ENCODE peak calls at places on chromosomes 2 and 18, in six cellular contexts. L is endodermal cell; A is uterus; S is stomach; N is CD8-positive, alpha-beta memory T cell; E is CD8-positive, alpha-beta T cell. T is an unnamed sample.

GRCh38 chr18:49238433-49239042 is 221.9 kb downstream of the DYM start:
- DNase-seq in L (peak; percentile 60), A (no peak), S (no peak), N (no peak), E (no peak), T (no peak)

GRCh38 chr2:104766683-104767082 is 87.2 kb upstream of the POU3F3 start:
- DNase-seq in L (peak; percentile 65), A (no peak), S (no peak), N (no peak), E (no peak), T (no peak)

GRCh38 chr2:144510206-144510991 is 9.5 kb downstream of the ZEB2 start:
- DNase-seq in L (peak; percentile 83), A (no peak), S (no peak), N (peak; percentile 50), E (peak; percentile 30), T (peak; percentile 24)

GRCh38 chr2:146677280-146677679 is 1167.5 kb upstream of the ACVR2A start:
- DNase-seq in L (peak; percentile 58), A (no peak), S (no peak), N (no peak), E (no peak), T (no peak)

GRCh38 chr2:217085543-217085942 is 225.7 kb upstream of the TNP1 start:
- DNase-seq in L (peak; percentile 29), A (no peak), S (no peak), N (no peak), E (no peak), T (no peak)

GRCh38 chr2:201680743-201681142 is 17.7 kb downstream of the MPP4 start:
- DNase-seq in L (peak; percentile 90), A (no peak), S (no peak), N (no peak), E (no peak), T (no peak)

GRCh38 chr18:48122376-48122775 is 191.9 kb upstream of the SMAD2 start:
- DNase-seq in L (no peak), A (no peak), S (no peak), N (no peak), E (no peak), T (no peak)

GRCh38 chr18:5197032-5197434 is at the start of gene AKAIN1:
- DNase-seq in L (peak; percentile 89), A (no peak), S (no peak), N (no peak), E (no peak), T (no peak)

GRCh38 chr2:120741514-120742448 is 6.1 kb downstream of the GLI2 start:
- DNase-seq in L (peak; percentile 82), A (no peak), S (peak; percentile 46), N (no peak), E (no peak), T (no peak)

GRCh38 chr18:2572144-2572682 is 856 bp downstream of the NDC80 start:
- DNase-seq in L (no peak), A (no peak), S (no peak), N (no peak), E (no peak), T (no peak)

GRCh38 chr2:23602113-23602512 is 217.1 kb downstream of the KLHL29 start:
- DNase-seq in L (no peak), A (peak; percentile 89), S (no peak), N (no peak), E (no peak), T (no peak)

GRCh38 chr2:198374375-198375072 is 570.1 kb downstream of the PLCL1 start:
- DNase-seq in L (peak; percentile 83), A (no peak), S (no peak), N (no peak), E (no peak), T (no peak)

GRCh38 chr2:30219886-30220478 is 11.4 kb upstream of the LBH start:
- DNase-seq in L (no peak), A (no peak), S (peak; percentile 15), N (no peak), E (no peak), T (no peak)

GRCh38 chr18:31512203-31512764 is 14.3 kb downstream of the DSG2 start:
- DNase-seq in L (no peak), A (no peak), S (peak; percentile 32), N (no peak), E (no peak), T (no peak)

GRCh38 chr2:98461650-98462049 is 17.0 kb downstream of the INPP4A start:
- DNase-seq in L (peak; percentile 27), A (no peak), S (no peak), N (no peak), E (peak; percentile 10), T (no peak)

GRCh38 chr2:154264024-154264423 is 392.3 kb downstream of the GALNT13 start:
- DNase-seq in L (no peak), A (no peak), S (no peak), N (no peak), E (no peak), T (no peak)

GRCh38 chr2:240300261-240300821 is 135.1 kb upstream of the GPC1 start:
- DNase-seq in L (peak; percentile 52), A (no peak), S (peak; percentile 17), N (no peak), E (no peak), T (no peak)

GRCh38 chr18:40485318-40485717 is 1469.7 kb upstream of the PIK3C3 start:
- DNase-seq in L (no peak), A (no peak), S (no peak), N (no peak), E (no peak), T (no peak)

GRCh38 chr2:121075006-121075545 is 209.9 kb downstream of the TFCP2L1 start:
- DNase-seq in L (peak; percentile 98), A (peak; percentile 77), S (peak; percentile 54), N (no peak), E (no peak), T (no peak)

GRCh38 chr18:55387139-55387984 is 200.6 kb downstream of the TCF4 start:
- DNase-seq in L (no peak), A (peak; percentile 43), S (no peak), N (no peak), E (no peak), T (no peak)

DNA sequence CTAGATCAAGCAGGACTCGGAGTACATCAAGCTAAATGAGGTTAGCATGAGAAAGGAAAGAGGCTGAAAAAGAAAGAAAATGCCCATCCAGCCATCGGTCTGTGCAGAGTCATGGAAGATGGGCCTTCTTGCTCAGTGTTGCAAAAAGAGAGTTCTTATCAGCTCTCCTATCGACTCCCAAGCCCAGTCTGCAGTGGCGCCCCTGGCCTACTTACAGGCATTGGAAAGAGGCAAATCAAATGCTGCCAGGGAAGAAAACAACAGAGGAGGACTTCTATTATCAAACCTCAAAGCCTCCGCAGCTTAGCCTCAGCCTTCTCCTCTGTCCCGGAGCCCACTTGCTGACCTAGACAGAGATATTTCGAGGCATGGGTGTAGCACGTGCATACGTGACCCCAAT is 66.0 kb downstream of the CDH2 start:
- DNase-seq in L (no peak), A (no peak), S (no peak), N (no peak), E (no peak), T (no peak)
- H3K27ac ChIP-seq in L (peak overlapping the region; percentile 27), A (no peak overlapping the region), S (no peak overlapping the region), N (no peak overlapping the region), E (no peak overlapping the region), T (peak overlapping the region; percentile 14)

DNA sequence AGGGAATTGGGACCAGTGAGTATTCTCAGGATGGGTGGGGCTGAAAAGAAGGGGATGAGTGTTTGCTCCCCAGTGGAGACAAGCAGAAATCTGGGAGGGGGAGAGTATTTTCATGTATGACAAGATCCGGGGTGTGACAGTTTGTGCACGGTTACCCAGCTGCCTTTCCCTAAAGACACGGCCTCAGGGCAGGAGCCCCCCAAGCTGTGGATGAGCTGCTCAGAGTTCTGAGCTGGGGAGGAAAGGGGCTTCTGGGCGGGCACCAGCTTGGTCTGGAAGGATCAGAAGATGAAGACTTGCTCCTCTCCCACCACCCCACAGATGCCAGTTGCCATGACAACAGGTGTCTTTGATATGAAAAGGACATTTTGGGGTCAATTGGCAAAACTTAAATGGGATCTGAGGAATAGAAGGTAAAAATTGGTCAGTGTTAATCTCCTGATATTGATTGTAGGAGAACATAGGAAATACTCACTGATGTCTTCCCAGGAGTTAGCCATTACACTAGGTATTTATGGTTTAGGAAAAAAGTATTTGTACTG is 29.2 kb downstream of the ZCCHC2 start:
- DNase-seq in L (no peak), A (no peak), S (no peak), N (no peak), E (no peak), T (no peak)
- H3K27ac ChIP-seq in L (no peak overlapping the region), A (no peak overlapping the region), S (no peak overlapping the region), N (no peak overlapping the region), E (no peak overlapping the region), T (no peak overlapping the region)

DNA sequence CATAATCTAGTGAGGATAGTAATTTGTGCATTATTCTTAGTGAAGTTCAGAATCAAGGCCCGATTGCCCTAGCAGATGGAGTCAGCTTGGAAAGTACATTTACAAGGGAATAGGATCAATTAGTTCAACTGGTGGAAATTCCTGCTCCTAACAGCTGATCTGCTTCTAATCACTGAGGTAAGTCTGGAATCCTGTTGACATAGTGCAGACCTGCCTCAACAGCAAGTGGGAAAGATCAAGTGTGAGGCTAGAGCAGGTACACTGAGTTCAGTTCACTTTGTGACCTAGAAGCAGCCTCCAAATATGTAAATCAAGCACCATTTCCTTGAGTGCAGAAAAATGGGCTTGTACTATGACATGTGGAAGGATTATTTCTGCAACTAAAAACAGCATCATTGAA is 111.2 kb upstream of the NOSTRIN start:
- DNase-seq in L (no peak), A (no peak), S (peak; percentile 30), N (no peak), E (no peak), T (no peak)
- H3K27ac ChIP-seq in L (no peak overlapping the region), A (no peak overlapping the region), S (no peak overlapping the region), N (no peak overlapping the region), E (no peak overlapping the region), T (no peak overlapping the region)

GRCh38 chr2:28664120-28664842 is 87.3 kb upstream of the PPP1CB start:
- DNase-seq in L (no peak), A (peak; percentile 85), S (peak; percentile 64), N (no peak), E (no peak), T (no peak)
- H3K27ac ChIP-seq in L (peak overlapping the region; percentile 12), A (peak overlapping the region; percentile 89), S (peak overlapping the region; percentile 66), N (no peak overlapping the region), E (no peak overlapping the region), T (no peak overlapping the region)

GRCh38 chr2:222424729-222425671 is 657 bp downstream of the SGPP2 start:
- DNase-seq in L (peak; percentile 69), A (no peak), S (peak; percentile 46), N (peak; percentile 4), E (no peak), T (no peak)

GRCh38 chr2:222424281-222424728 is at the start of gene SGPP2:
- DNase-seq in L (peak; percentile 73), A (no peak), S (peak; percentile 73), N (no peak), E (no peak), T (peak; percentile 13)

GRCh38 chr2:222421626-222422025 is 2.7 kb upstream of the SGPP2 start:
- DNase-seq in L (no peak), A (no peak), S (no peak), N (no peak), E (no peak), T (no peak)

GRCh38 chr2:222423186-222423585 is 1.2 kb upstream of the SGPP2 start:
- DNase-seq in L (no peak), A (no peak), S (no peak), N (no peak), E (no peak), T (no peak)

GRCh38 chr2:222423632-222424280 is 587 bp upstream of the SGPP2 start:
- DNase-seq in L (no peak), A (no peak), S (no peak), N (no peak), E (no peak), T (no peak)
- H3K27ac ChIP-seq in L (no peak overlapping the region), A (no peak overlapping the region), S (peak overlapping the region; percentile 95), N (peak overlapping the region; percentile 4), E (no peak overlapping the region), T (peak overlapping the region; percentile 58)